ENCODE peak calls at places on chromosome 15, in four cellular contexts. E is HFFc6, X is left ventricle myocardium inferior, P is glutamatergic neuron. U is an unnamed sample.

GRCh38 chr15:100727291-100727851 is 125.0 kb downstream of the ASB7 start:
- DNase-seq in E (no peak), X (no peak), P (no peak), U (no peak)

GRCh38 chr15:87731630-87732029 is 524.9 kb downstream of the NTRK3 start:
- DNase-seq in E (no peak), X (no peak), P (no peak), U (no peak)

GRCh38 chr15:40567111-40567510 is 2.0 kb upstream of the RPUSD2 start:
- DNase-seq in E (no peak), X (no peak), P (no peak), U (no peak)

GRCh38 chr15:40847225-40847961 is 3.5 kb downstream of the SPINT1 start:
- DNase-seq in E (no peak), X (peak), P (no peak), U (no peak)

GRCh38 chr15:92797168-92798052 is 102.7 kb upstream of the CHD2 start:
- DNase-seq in E (peak), X (no peak), P (no peak), U (peak)

GRCh38 chr15:93073465-93073952 is 15.5 kb downstream of the RGMA start:
- DNase-seq in E (no peak), X (no peak), P (no peak), U (no peak)

GRCh38 chr15:50107591-50108408 is 11.2 kb downstream of the ATP8B4 start:
- DNase-seq in E (no peak), X (no peak), P (no peak), U (no peak)

GRCh38 chr15:69457304-69458280 is 5.0 kb downstream of the RPLP1 start:
- DNase-seq in E (no peak), X (no peak), P (no peak), U (no peak)

GRCh38 chr15:40297356-40297755 is 10.4 kb downstream of the PLCB2 start:
- DNase-seq in E (no peak), X (no peak), P (no peak), U (no peak)

GRCh38 chr15:70090436-70091291 is 7.1 kb downstream of the TLE3 start:
- DNase-seq in E (no peak), X (no peak), P (no peak), U (no peak)

GRCh38 chr15:101201411-101202174 is 50.3 kb downstream of the CHSY1 start:
- DNase-seq in E (peak), X (peak), P (peak), U (peak)

GRCh38 chr15:80530737-80531365 is 126.7 kb downstream of the ARNT2 start:
- DNase-seq in E (no peak), X (no peak), P (no peak), U (no peak)

GRCh38 chr15:40952301-40952900 is 870 bp upstream of the CHAC1 start:
- DNase-seq in E (no peak), X (no peak), P (no peak), U (no peak)

GRCh38 chr15:98853593-98854420 is 153.8 kb downstream of the PGPEP1L start:
- DNase-seq in E (no peak), X (no peak), P (no peak), U (no peak)

GRCh38 chr15:71279757-71280141 is 164.5 kb downstream of the THSD4 start:
- DNase-seq in E (no peak), X (no peak), P (no peak), U (no peak)

GRCh38 chr15:89575656-89576416 is 567 bp downstream of the TICRR start:
- DNase-seq in E (no peak), X (peak), P (peak), U (no peak)

GRCh38 chr15:96348112-96349027 is 17.9 kb downstream of the NR2F2 start:
- DNase-seq in E (no peak), X (no peak), P (no peak), U (no peak)

GRCh38 chr15:78162038-78162437 is 12.9 kb downstream of the IDH3A start:
- DNase-seq in E (no peak), X (no peak), P (no peak), U (no peak)

GRCh38 chr15:78396976-78397375 is 41.0 kb upstream of the IREB2 start:
- DNase-seq in E (peak), X (peak), P (no peak), U (no peak)

GRCh38 chr15:38702178-38702912 is 137.7 kb upstream of the RASGRP1 start:
- DNase-seq in E (no peak), X (no peak), P (no peak), U (no peak)

GRCh38 chr15:39692464-39693327 is 89.9 kb downstream of the FSIP1 start:
- DNase-seq in E (no peak), X (no peak), P (peak), U (no peak)

GRCh38 chr15:36644156-36644896 is 64.9 kb downstream of the CDIN1 start:
- DNase-seq in E (no peak), X (no peak), P (no peak), U (no peak)

GRCh38 chr15:94412979-94413741 is 181.8 kb downstream of the MCTP2 start:
- DNase-seq in E (no peak), X (no peak), P (no peak), U (no peak)

GRCh38 chr15:66999046-66999557 is 66.3 kb upstream of the SMAD3 start:
- DNase-seq in E (no peak), X (no peak), P (no peak), U (no peak)
- TF ChIP-seq CTCF in E (no peak), X (no peak), P (no peak), U (no peak)

GRCh38 chr15:66899555-66900350 is 165.6 kb upstream of the SMAD3 start:
- DNase-seq in E (peak), X (no peak), P (no peak), U (no peak)
- TF ChIP-seq CTCF in E (peak), X (no peak), P (no peak), U (no peak)

GRCh38 chr15:67383903-67384302 is 129.3 kb downstream of the IQCH start:
- DNase-seq in E (no peak), X (no peak), P (no peak), U (no peak)

GRCh38 chr15:67384761-67385160 is 130.2 kb downstream of the IQCH start:
- DNase-seq in E (no peak), X (no peak), P (no peak), U (no peak)

GRCh38 chr15:67382723-67383122 is 128.1 kb downstream of the IQCH start:
- DNase-seq in E (no peak), X (no peak), P (no peak), U (no peak)

GRCh38 chr15:67386947-67387346 is 132.4 kb downstream of the IQCH start:
- DNase-seq in E (no peak), X (no peak), P (no peak), U (no peak)

DNA sequence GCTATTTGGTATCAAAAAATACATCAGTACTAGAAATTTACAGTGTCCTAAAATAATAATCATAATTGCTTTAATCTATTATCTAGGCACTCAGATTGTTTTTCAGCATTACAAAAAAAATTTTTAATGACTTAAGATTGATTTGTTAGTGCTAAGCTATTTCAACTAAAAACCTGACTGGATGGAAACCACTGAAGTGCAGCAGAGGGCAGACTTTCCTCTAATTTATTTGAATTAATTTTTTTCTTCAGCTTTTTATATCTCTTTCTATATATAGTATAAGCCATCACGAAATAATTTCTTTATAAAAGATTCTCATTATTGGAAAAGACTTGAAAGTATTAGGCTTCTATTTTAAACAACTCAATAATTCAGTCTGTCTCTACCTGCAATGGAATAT is 131.4 kb downstream of the IQCH start:
- DNase-seq in E (no peak), X (no peak), P (no peak), U (no peak)
- TF ChIP-seq CTCF in E (peak), X (no peak), P (no peak), U (no peak)

GRCh38 chr15:44427756-44428724 is 611 bp downstream of the CTDSPL2 start:
- DNase-seq in E (no peak), X (no peak), P (peak), U (no peak)

DNA sequence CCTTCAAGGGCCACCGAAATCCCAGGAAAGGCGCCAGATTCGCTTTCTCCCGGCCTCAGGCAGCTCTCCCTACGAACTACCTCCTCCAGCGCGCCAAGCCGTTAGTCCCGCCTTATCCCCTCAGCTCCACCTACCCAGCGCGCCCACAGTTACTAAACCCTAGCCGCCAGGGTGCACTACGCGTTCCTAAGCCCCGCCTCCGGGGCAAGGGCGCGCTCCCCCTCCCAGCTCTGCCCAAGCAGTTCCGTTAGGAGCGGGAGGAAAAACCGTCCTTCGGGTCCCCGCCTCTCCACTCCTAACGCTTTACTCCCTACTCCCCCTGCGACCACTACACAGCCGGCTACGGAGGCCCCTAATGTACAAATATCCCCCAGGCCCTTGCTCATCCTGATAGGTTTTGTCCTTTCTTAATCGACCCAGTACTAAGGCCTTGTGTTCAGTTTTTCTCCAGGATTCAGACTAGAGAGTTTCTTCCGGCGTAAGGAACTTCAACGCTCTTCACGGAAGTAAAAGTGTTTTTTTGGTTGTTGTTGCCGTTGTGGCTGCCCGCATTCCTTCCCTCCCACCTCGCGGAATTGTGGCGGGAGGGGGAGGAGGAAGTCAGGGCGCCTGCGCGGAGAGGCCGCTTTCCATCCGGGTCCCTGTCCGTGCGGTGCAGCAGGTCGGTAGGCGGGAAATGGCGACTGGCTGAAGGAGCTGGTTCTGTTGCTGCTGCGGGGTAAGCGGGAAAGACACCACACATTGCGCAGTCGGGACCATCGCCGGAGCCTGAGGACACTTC is at the start of gene CTDSPL2:
- DNase-seq in E (peak), X (peak), P (peak), U (peak)
- TF ChIP-seq CTCF in E (peak), X (peak), P (peak), U (peak)

DNA sequence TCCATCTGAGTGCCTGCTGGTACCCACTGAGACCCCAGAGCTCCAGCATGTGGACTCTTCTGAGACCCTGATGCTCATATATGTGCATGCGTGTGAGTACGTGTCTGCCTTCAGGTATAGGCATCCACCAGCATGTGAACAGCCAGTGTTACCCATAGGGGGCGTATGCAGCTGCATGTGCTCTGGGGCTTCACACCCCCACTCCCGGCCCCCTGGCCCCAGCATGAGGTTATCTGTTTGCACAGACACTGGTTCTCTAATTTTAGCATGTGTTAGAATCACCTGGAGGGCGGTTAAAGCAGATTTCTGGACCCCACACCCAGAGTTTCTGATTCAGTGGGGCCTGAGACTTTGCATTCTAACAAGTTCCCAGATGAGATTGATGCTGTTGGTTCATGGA is 824 bp upstream of the CILP start:
- DNase-seq in E (no peak), X (no peak), P (no peak), U (no peak)
- TF ChIP-seq CTCF in E (peak), X (peak), P (peak), U (peak)

GRCh38 chr15:34616613-34617012 is 33.2 kb upstream of the GOLGA8B start:
- DNase-seq in E (peak), X (no peak), P (no peak), U (no peak)
- TF ChIP-seq CTCF in E (peak), X (peak), P (no peak), U (no peak)

DNA sequence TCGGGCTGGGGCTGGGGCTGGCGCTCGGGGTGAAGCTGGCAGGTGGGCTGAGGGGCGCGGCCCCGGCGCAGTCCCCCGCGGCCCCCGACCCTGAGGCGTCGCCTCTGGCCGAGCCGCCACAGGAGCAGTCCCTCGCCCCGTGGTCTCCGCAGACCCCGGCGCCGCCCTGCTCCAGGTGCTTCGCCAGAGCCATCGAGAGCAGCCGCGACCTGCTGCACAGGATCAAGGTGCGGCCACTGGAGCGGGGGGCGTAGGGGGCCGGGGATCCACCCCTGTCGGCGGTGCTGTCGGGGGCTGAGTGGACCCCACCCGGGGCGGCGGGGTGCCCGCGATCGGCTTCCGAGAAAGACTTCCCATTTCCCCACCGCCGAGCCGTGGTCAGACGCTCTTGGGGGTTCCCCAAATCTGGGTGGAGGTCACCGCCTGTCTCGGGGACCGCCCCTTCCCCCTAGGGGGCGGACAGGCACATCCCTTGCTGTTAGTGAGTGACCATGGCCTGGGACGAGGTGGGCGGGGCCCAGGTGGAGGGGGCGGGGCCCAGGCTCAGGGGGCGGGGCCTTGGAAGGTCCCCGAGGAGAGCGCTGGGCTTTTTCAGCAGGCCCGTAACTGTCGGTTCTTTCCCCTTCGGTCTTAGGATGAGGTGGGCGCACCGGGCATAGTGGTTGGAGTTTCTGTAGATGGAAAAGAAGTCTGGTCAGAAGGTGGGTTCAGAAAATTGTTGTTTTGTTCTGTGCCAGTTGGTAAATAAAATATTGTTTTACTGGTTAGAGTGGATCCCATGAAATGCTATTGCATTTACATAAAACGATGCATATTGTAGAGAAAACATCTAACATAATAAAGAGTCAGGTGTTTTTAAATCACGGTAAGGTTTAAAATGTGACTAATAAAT is 587 bp downstream of the LACTB start:
- DNase-seq in E (peak), X (peak), P (peak), U (no peak)
- TF ChIP-seq CTCF in E (peak), X (peak), P (peak), U (no peak)

GRCh38 chr15:58852347-58852746 is 81.1 kb downstream of the SLTM start:
- DNase-seq in E (no peak), X (no peak), P (no peak), U (no peak)
- TF ChIP-seq CTCF in E (peak), X (no peak), P (no peak), U (no peak)

DNA sequence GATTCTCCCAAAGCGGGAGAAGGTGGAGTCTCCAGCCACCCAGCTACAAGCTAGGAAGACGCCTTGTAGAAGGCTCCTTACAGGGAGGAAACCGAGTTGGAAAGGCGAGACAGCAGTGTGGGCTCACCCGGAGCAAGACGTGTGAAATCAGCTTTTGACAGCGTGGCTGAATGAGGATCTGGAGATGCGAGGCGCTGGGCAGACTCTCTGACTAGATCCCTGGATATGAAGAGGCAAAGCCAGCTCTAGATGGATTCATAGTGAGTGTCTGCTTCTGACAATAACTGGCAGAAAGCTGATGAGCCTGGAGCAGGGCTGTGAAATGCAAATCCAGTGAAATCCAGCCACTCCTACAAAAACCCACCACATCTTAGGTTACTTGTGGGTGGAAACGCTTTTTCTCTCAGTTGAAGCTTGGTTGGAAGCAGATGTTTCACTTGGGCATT is 41.0 kb downstream of the GOLGA6A start:
- DNase-seq in E (no peak), X (no peak), P (no peak), U (no peak)
- TF ChIP-seq CTCF in E (no peak), X (no peak), P (no peak), U (no peak)

DNA sequence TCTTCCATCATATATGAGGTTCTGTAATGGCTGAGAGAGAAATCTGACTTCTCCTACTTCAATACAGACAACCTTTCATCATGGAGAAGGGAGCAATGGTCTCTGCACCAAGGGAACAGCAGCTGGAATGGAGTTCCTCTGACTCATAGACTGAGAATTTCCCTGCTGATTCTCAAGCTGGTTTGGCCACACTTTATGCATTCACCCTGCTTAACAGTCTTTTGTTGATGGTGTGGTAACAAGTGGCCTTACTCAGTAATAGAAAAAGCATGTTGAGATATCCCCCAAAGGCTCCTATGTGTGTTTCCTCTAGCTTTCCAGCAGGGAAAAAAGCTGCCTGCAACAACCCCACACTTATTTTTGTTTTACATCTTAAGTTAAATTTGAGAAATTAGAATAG is 138.1 kb downstream of the GREM1 start:
- DNase-seq in E (peak), X (no peak), P (no peak), U (peak)
- TF ChIP-seq CTCF in E (no peak), X (no peak), P (no peak), U (no peak)